ENCODE peak calls at places on chromosomes 4 and X, in eight cellular contexts. K is sciatic nerve, O is hypothalamus, C is HTR-8/SVneo, I is AG04450, L is RWPE1, Q is fibroblast of lung, N is T-helper 9 cell. D is an unnamed sample.

GRCh38 chr4:185771696-185772390 is 40.2 kb downstream of the SORBS2 start:
- DNase-seq in K (no peak), O (no peak), C (no peak), I (no peak), L (no peak), Q (no peak), N (no peak), D (no peak)

GRCh38 chr4:102213031-102213430 is 132.3 kb downstream of the SLC39A8 start:
- DNase-seq in K (no peak), O (no peak), C (no peak), I (no peak), L (no peak), Q (no peak), N (no peak), D (no peak)

GRCh38 chr4:140126261-140126660 is 27.7 kb downstream of the MAML3 start:
- DNase-seq in K (no peak), O (no peak), C (no peak), I (no peak), L (no peak), Q (no peak), N (no peak), D (no peak)

GRCh38 chr4:26829018-26829417 is 31.6 kb upstream of the STIM2 start:
- DNase-seq in K (no peak), O (no peak), C (no peak), I (no peak), L (no peak), Q (no peak), N (no peak), D (no peak)

GRCh38 chrX:112866175-112866574 is 25.5 kb upstream of the AMOT start:
- DNase-seq in K (no peak), O (no peak), C (no peak), I (no peak), L (no peak), Q (peak), N (no peak), D (no peak)

GRCh38 chrX:24662344-24662743 is 15.2 kb upstream of the PCYT1B start:
- DNase-seq in K (no peak), O (no peak), C (no peak), I (no peak), L (no peak), Q (no peak), N (no peak), D (no peak)

GRCh38 chrX:111869639-111870034 is 6.3 kb upstream of the TRPC5OS start:
- DNase-seq in K (no peak), O (peak), C (peak), I (peak), L (peak), Q (peak), N (no peak), D (peak)

GRCh38 chr4:128811571-128812359 is 2.3 kb downstream of the JADE1 start:
- DNase-seq in K (peak), O (peak), C (peak), I (peak), L (peak), Q (peak), N (peak), D (peak)

GRCh38 chrX:30343206-30343605 is 34.0 kb upstream of the NR0B1 start:
- DNase-seq in K (no peak), O (no peak), C (no peak), I (no peak), L (no peak), Q (no peak), N (no peak), D (no peak)

GRCh38 chr4:84915396-84915780 is 51.1 kb downstream of the WDFY3 start:
- DNase-seq in K (no peak), O (no peak), C (no peak), I (no peak), L (no peak), Q (no peak), N (no peak), D (no peak)

GRCh38 chrX:148371251-148371650 is 129.2 kb upstream of the AFF2 start:
- DNase-seq in K (no peak), O (no peak), C (no peak), I (no peak), L (no peak), Q (no peak), N (no peak), D (no peak)

GRCh38 chr4:8009097-8009496 is 69.4 kb upstream of the AFAP1 start:
- DNase-seq in K (no peak), O (no peak), C (no peak), I (no peak), L (no peak), Q (no peak), N (no peak), D (no peak)

GRCh38 chr4:118867311-118868067 is 21.2 kb upstream of the SYNPO2 start:
- DNase-seq in K (no peak), O (no peak), C (no peak), I (no peak), L (no peak), Q (peak), N (no peak), D (no peak)

GRCh38 chr4:61309616-61310015 is 109.5 kb downstream of the ADGRL3 start:
- DNase-seq in K (no peak), O (no peak), C (no peak), I (no peak), L (no peak), Q (peak), N (no peak), D (no peak)

GRCh38 chr4:171985129-171985528 is 171.9 kb downstream of the GALNTL6 start:
- DNase-seq in K (no peak), O (no peak), C (no peak), I (no peak), L (no peak), Q (no peak), N (no peak), D (no peak)

GRCh38 chr4:186201535-186202230 is 10.3 kb downstream of the CYP4V2 start:
- DNase-seq in K (no peak), O (no peak), C (peak), I (no peak), L (no peak), Q (no peak), N (peak), D (peak)

GRCh38 chr4:7074423-7074822 is 6.6 kb upstream of the GRPEL1 start:
- DNase-seq in K (peak), O (no peak), C (peak), I (no peak), L (no peak), Q (peak), N (no peak), D (no peak)